ENCODE peak calls at places on chromosomes 11 and 22, in eight cellular contexts. F is tibial nerve, N is cardiac muscle cell, P is transverse colon, Q is osteoblast, J is pancreas, Y is esophagus squamous epithelium, H is uterus. B is an unnamed sample.

GRCh38 chr11:74091549-74091948 is 79.3 kb downstream of the C2CD3 start:
- DNase-seq in H (no peak), P (no peak), Y (no peak), Q (no peak), N (no peak), J (no peak), F (no peak), B (no peak)

GRCh38 chr22:26321469-26321913 is 107.6 kb upstream of the ASPHD2 start:
- DNase-seq in Q (peak), P (no peak), J (no peak), F (no peak), Y (no peak), N (no peak), H (no peak), B (no peak)

GRCh38 chr22:29307658-29308147 is 1.3 kb downstream of the GAS2L1 start:
- DNase-seq in Q (peak), N (no peak), J (no peak), H (no peak), F (no peak), Y (no peak), P (no peak), B (no peak)

GRCh38 chr11:11076276-11076675 is 218.4 kb upstream of the ZBED5 start:
- DNase-seq in J (no peak), P (no peak), Y (no peak), H (no peak), F (no peak), N (no peak), Q (no peak), B (no peak)

GRCh38 chr11:48129697-48130395 is 86.8 kb upstream of the OR4B1 start:
- DNase-seq in F (no peak), Q (no peak), J (no peak), P (no peak), H (no peak), N (peak), Y (no peak), B (no peak)

GRCh38 chr22:47589271-47590250 is 827.1 kb downstream of the TBC1D22A start:
- DNase-seq in N (no peak), Y (no peak), J (no peak), H (no peak), F (no peak), Q (no peak), P (no peak), B (peak)

GRCh38 chr22:20551805-20552449 is 44.5 kb downstream of the MED15 start:
- DNase-seq in Q (peak), H (peak), N (peak), F (no peak), J (peak), Y (no peak), P (no peak), B (no peak)

GRCh38 chr11:2382927-2383822 is 6.1 kb downstream of the CD81 start:
- DNase-seq in Y (no peak), P (peak), J (no peak), N (peak), F (no peak), H (peak), Q (peak), B (peak)

GRCh38 chr11:17387280-17387679 is 1.2 kb downstream of the KCNJ11 start:
- DNase-seq in Y (no peak), P (no peak), F (no peak), Q (peak), N (no peak), H (no peak), J (no peak), B (no peak)

GRCh38 chr22:42389137-42389536 is 43.1 kb downstream of the NFAM1 start:
- DNase-seq in F (no peak), H (no peak), P (no peak), Q (no peak), N (no peak), Y (no peak), J (no peak), B (no peak)

DNA sequence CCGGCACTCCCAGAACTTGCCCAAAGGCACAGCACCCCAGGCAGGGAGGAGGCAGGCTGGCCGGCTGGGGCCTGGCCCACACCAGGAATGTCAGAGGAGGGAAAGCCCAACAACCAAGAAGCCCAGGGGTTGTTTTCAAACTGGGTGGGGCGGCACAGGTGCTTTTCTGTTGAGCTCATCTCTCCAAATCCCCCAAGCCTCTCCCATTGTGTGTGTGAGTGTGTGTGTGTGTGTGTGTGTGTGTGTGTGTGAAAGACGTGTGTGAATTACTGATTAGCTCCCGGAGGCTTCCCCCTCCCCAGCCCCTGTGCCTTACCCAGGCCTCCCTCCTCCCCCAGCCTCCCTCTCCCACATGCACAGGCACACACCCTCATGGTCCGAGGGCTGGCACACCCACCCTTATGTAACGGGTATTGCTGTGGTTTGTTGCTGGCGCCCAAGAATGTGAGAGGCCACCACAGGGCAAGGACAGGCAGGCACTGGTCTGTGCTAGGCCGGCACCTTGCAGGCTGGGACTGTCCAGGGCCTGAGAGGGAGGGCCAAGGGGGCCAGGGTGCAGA is 15.9 kb downstream of the TRIM29 start:
- DNase-seq in P (peak), Y (no peak), F (no peak), J (peak), Q (peak), N (no peak), H (no peak), B (no peak)
- H3K27ac ChIP-seq in P (no peak), Y (peak), F (peak), J (peak), Q (no peak), N (no peak), H (no peak), B (no peak)

DNA sequence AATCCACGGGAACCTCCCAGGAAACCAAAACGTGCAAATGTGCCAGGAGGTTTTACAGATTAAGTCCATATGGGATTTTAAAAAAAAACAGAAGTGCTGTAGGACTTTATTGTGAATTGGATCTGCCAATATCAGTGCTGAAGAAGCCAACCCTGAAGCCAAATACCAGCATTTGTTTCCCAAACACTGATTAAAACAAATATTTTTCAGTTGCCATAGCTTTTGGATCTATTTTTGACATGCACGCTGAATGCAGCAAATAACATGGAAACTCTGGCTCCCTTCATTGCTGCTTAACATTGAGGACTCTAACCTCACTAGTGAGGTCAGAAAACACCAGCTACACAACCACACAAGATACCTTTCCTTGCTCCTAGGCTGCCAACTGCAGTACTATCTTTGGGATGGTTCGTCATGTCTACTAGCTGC is 28.4 kb upstream of the SIK2 start:
- DNase-seq in F (no peak), N (peak), P (no peak), J (no peak), Y (no peak), H (no peak), Q (no peak), B (no peak)
- H3K4me3 ChIP-seq in F (peak), N (no peak), P (no peak), J (no peak), Y (no peak), H (no peak), Q (no peak), B (no peak)

GRCh38 chr11:66311470-66311964 is 5.3 kb downstream of the CD248 start:
- DNase-seq in P (no peak), H (no peak), F (no peak), N (no peak), J (no peak), Y (no peak), Q (no peak), B (no peak)
- TF ChIP-seq CTCF in P (no peak), H (no peak), F (no peak), N (no peak), J (no peak), Y (no peak), Q (peak), B (peak)

DNA sequence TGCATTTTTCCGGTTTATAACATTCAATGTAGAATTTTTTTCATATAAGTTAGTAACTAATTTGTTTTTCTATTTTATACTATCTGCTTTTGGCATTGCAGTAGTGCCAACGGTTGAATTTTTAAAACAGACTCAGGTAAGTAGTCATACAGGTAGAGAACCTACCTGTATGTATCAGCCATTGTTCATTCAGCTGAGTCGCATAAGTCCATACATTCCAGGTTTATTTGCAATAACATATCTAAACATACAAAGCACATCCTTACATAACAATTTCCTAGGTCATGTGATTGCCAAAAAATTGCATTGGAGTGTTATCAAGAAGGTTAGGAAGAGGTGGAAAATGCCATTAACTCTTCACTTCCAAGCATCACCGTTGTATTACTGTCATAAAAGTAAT is 1059.3 kb upstream of the CNTN5 start:
- DNase-seq in F (no peak), P (no peak), H (no peak), Q (no peak), Y (no peak), N (no peak), J (no peak), B (no peak)
- H3K27ac ChIP-seq in F (no peak), P (no peak), H (no peak), Q (no peak), Y (no peak), N (no peak), J (no peak), B (no peak)

GRCh38 chr11:117818036-117818858 is 6.3 kb downstream of the FXYD2 start:
- DNase-seq in F (no peak), N (no peak), P (no peak), Y (no peak), J (peak), Q (peak), H (no peak), B (no peak)

GRCh38 chr11:117816846-117817212 is 7.7 kb downstream of the FXYD2 start:
- DNase-seq in F (no peak), Y (no peak), P (no peak), Q (peak), H (no peak), N (no peak), J (no peak), B (peak)

GRCh38 chr11:117819096-117820040 is 5.2 kb downstream of the FXYD2 start:
- DNase-seq in N (peak), F (no peak), Y (no peak), P (peak), J (peak), H (peak), Q (peak), B (peak)

GRCh38 chr11:117816151-117816741 is 8.3 kb downstream of the FXYD2 start:
- DNase-seq in H (no peak), Q (peak), P (no peak), N (peak), J (peak), Y (no peak), F (no peak), B (peak)

GRCh38 chr11:117817213-117818035 is 7.1 kb downstream of the FXYD2 start:
- DNase-seq in Q (peak), J (peak), H (peak), P (peak), Y (no peak), F (peak), N (peak), B (peak)
- H3K4me3 ChIP-seq in Q (no peak), J (no peak), H (peak), P (no peak), Y (peak), F (no peak), N (no peak), B (peak)

GRCh38 chr11:1028291-1028540 is 8.3 kb downstream of the MUC6 start:
- DNase-seq in H (no peak), Q (no peak), P (no peak), J (no peak), F (no peak), N (no peak), Y (no peak), B (no peak)

GRCh38 chr11:1026641-1027482 is 9.7 kb downstream of the MUC6 start:
- DNase-seq in Y (no peak), F (no peak), P (no peak), N (no peak), H (no peak), J (no peak), Q (no peak), B (no peak)

GRCh38 chr11:1028616-1029015 is 7.9 kb downstream of the MUC6 start:
- DNase-seq in N (no peak), J (no peak), Q (no peak), Y (no peak), P (no peak), F (no peak), H (no peak), B (no peak)

GRCh38 chr11:1029051-1029450 is 7.5 kb downstream of the MUC6 start:
- DNase-seq in H (no peak), Q (no peak), Y (no peak), F (no peak), N (no peak), P (no peak), J (no peak), B (no peak)

GRCh38 chr11:1027483-1028290 is 8.8 kb downstream of the MUC6 start:
- DNase-seq in H (no peak), N (no peak), Q (no peak), Y (no peak), J (no peak), P (no peak), F (no peak), B (no peak)
- TF ChIP-seq CTCF in H (no peak), N (no peak), Q (no peak), Y (no peak), J (no peak), P (no peak), F (no peak), B (no peak)

B was measured in endodermal cell.